ENCODE peak calls at places on chromosome 9, in five cellular contexts. One of them, this sample, is unnamed.

GRCh38 chr9:107888773-107889227 is 399.2 kb upstream of the KLF4 start:
- DNase-seq in activated CD8-positive, alpha-beta T cell treated with anti-CD3 and anti-CD28 coated beads for 36 hours: no peak
- DNase-seq in mesothelial cell of epicardium: no peak
- DNase-seq in gastrocnemius medialis: no peak
- DNase-seq in ovary: no peak
- DNase-seq in this sample: peak

GRCh38 chr9:129873563-129873962 is 38.3 kb downstream of the USP20 start:
- DNase-seq in activated CD8-positive, alpha-beta T cell treated with anti-CD3 and anti-CD28 coated beads for 36 hours: no peak
- DNase-seq in mesothelial cell of epicardium: no peak
- DNase-seq in gastrocnemius medialis: no peak
- DNase-seq in ovary: no peak
- DNase-seq in this sample: no peak

GRCh38 chr9:105693435-105694275 is 686 bp upstream of the TMEM38B start:
- DNase-seq in ovary: no peak
- DNase-seq in mesothelial cell of epicardium: no peak
- DNase-seq in activated CD8-positive, alpha-beta T cell treated with anti-CD3 and anti-CD28 coated beads for 36 hours: peak
- DNase-seq in gastrocnemius medialis: no peak
- DNase-seq in this sample: no peak

GRCh38 chr9:16870606-16871357 is at the start of gene BNC2:
- DNase-seq in gastrocnemius medialis: no peak
- DNase-seq in activated CD8-positive, alpha-beta T cell treated with anti-CD3 and anti-CD28 coated beads for 36 hours: no peak
- DNase-seq in mesothelial cell of epicardium: peak
- DNase-seq in ovary: peak
- DNase-seq in this sample: peak

GRCh38 chr9:133463234-133463863 is 3.6 kb downstream of the CACFD1 start:
- DNase-seq in ovary: no peak
- DNase-seq in gastrocnemius medialis: no peak
- DNase-seq in mesothelial cell of epicardium: no peak
- DNase-seq in activated CD8-positive, alpha-beta T cell treated with anti-CD3 and anti-CD28 coated beads for 36 hours: no peak
- DNase-seq in this sample: no peak

GRCh38 chr9:76403352-76403751 is 9.1 kb upstream of the RFK start:
- DNase-seq in mesothelial cell of epicardium: no peak
- DNase-seq in gastrocnemius medialis: no peak
- DNase-seq in activated CD8-positive, alpha-beta T cell treated with anti-CD3 and anti-CD28 coated beads for 36 hours: peak
- DNase-seq in ovary: no peak
- DNase-seq in this sample: peak

GRCh38 chr9:91557352-91557751 is 133.7 kb upstream of the NFIL3 start:
- DNase-seq in ovary: no peak
- DNase-seq in mesothelial cell of epicardium: no peak
- DNase-seq in activated CD8-positive, alpha-beta T cell treated with anti-CD3 and anti-CD28 coated beads for 36 hours: no peak
- DNase-seq in gastrocnemius medialis: no peak
- DNase-seq in this sample: no peak

GRCh38 chr9:35907732-35908483 is 1.4 kb upstream of the SPAAR start:
- DNase-seq in gastrocnemius medialis: peak
- DNase-seq in ovary: peak
- DNase-seq in activated CD8-positive, alpha-beta T cell treated with anti-CD3 and anti-CD28 coated beads for 36 hours: no peak
- DNase-seq in mesothelial cell of epicardium: no peak
- DNase-seq in this sample: peak

GRCh38 chr9:7963026-7963425 is 163.4 kb upstream of the DMAC1 start:
- DNase-seq in ovary: no peak
- DNase-seq in activated CD8-positive, alpha-beta T cell treated with anti-CD3 and anti-CD28 coated beads for 36 hours: no peak
- DNase-seq in gastrocnemius medialis: no peak
- DNase-seq in mesothelial cell of epicardium: no peak
- DNase-seq in this sample: peak

GRCh38 chr9:101995231-101995630 is 256.8 kb upstream of the GRIN3A start:
- DNase-seq in mesothelial cell of epicardium: no peak
- DNase-seq in activated CD8-positive, alpha-beta T cell treated with anti-CD3 and anti-CD28 coated beads for 36 hours: no peak
- DNase-seq in ovary: no peak
- DNase-seq in gastrocnemius medialis: no peak
- DNase-seq in this sample: no peak

GRCh38 chr9:6944093-6944551 is 186.3 kb downstream of the KDM4C start:
- DNase-seq in gastrocnemius medialis: no peak
- DNase-seq in mesothelial cell of epicardium: no peak
- DNase-seq in ovary: no peak
- DNase-seq in activated CD8-positive, alpha-beta T cell treated with anti-CD3 and anti-CD28 coated beads for 36 hours: no peak
- DNase-seq in this sample: peak

GRCh38 chr9:19994296-19994695 is 205.5 kb upstream of the SLC24A2 start:
- DNase-seq in ovary: no peak
- DNase-seq in mesothelial cell of epicardium: no peak
- DNase-seq in gastrocnemius medialis: no peak
- DNase-seq in activated CD8-positive, alpha-beta T cell treated with anti-CD3 and anti-CD28 coated beads for 36 hours: no peak
- DNase-seq in this sample: no peak

GRCh38 chr9:89593776-89594427 is 10.9 kb upstream of the GADD45G start:
- DNase-seq in gastrocnemius medialis: no peak
- DNase-seq in ovary: no peak
- DNase-seq in mesothelial cell of epicardium: no peak
- DNase-seq in activated CD8-positive, alpha-beta T cell treated with anti-CD3 and anti-CD28 coated beads for 36 hours: peak
- DNase-seq in this sample: peak

GRCh38 chr9:89817186-89817960 is 212.6 kb downstream of the GADD45G start:
- DNase-seq in gastrocnemius medialis: no peak
- DNase-seq in activated CD8-positive, alpha-beta T cell treated with anti-CD3 and anti-CD28 coated beads for 36 hours: no peak
- DNase-seq in mesothelial cell of epicardium: no peak
- DNase-seq in ovary: peak
- DNase-seq in this sample: no peak

GRCh38 chr9:22119537-22120167 is 110.5 kb upstream of the CDKN2B start:
- DNase-seq in activated CD8-positive, alpha-beta T cell treated with anti-CD3 and anti-CD28 coated beads for 36 hours: peak
- DNase-seq in mesothelial cell of epicardium: no peak
- DNase-seq in gastrocnemius medialis: no peak
- DNase-seq in ovary: no peak
- DNase-seq in this sample: peak

GRCh38 chr9:88235615-88236014 is 97.3 kb upstream of the SPATA31C2 start:
- DNase-seq in mesothelial cell of epicardium: no peak
- DNase-seq in activated CD8-positive, alpha-beta T cell treated with anti-CD3 and anti-CD28 coated beads for 36 hours: no peak
- DNase-seq in ovary: no peak
- DNase-seq in gastrocnemius medialis: no peak
- DNase-seq in this sample: peak

GRCh38 chr9:87498046-87498815 is 564 bp downstream of the DAPK1 start:
- DNase-seq in activated CD8-positive, alpha-beta T cell treated with anti-CD3 and anti-CD28 coated beads for 36 hours: no peak
- DNase-seq in gastrocnemius medialis: no peak
- DNase-seq in mesothelial cell of epicardium: peak
- DNase-seq in ovary: peak
- DNase-seq in this sample: peak

GRCh38 chr9:34579097-34579818 is 10.3 kb downstream of the CNTFR start:
- DNase-seq in ovary: no peak
- DNase-seq in mesothelial cell of epicardium: no peak
- DNase-seq in activated CD8-positive, alpha-beta T cell treated with anti-CD3 and anti-CD28 coated beads for 36 hours: no peak
- DNase-seq in gastrocnemius medialis: no peak
- DNase-seq in this sample: no peak

GRCh38 chr9:104580562-104580961 is 11.6 kb downstream of the OR13C8 start:
- DNase-seq in ovary: no peak
- DNase-seq in mesothelial cell of epicardium: no peak
- DNase-seq in activated CD8-positive, alpha-beta T cell treated with anti-CD3 and anti-CD28 coated beads for 36 hours: no peak
- DNase-seq in gastrocnemius medialis: no peak
- DNase-seq in this sample: no peak

GRCh38 chr9:112050544-112051475 is 124.3 kb downstream of the SUSD1 start:
- DNase-seq in mesothelial cell of epicardium: no peak
- DNase-seq in ovary: no peak
- DNase-seq in activated CD8-positive, alpha-beta T cell treated with anti-CD3 and anti-CD28 coated beads for 36 hours: no peak
- DNase-seq in gastrocnemius medialis: no peak
- DNase-seq in this sample: peak

GRCh38 chr9:19630762-19631161 is 158.1 kb downstream of the SLC24A2 start:
- DNase-seq in gastrocnemius medialis: no peak
- DNase-seq in activated CD8-positive, alpha-beta T cell treated with anti-CD3 and anti-CD28 coated beads for 36 hours: no peak
- DNase-seq in ovary: no peak
- DNase-seq in mesothelial cell of epicardium: no peak
- DNase-seq in this sample: no peak

GRCh38 chr9:120490888-120491595 is 88.9 kb downstream of the CDK5RAP2 start:
- DNase-seq in mesothelial cell of epicardium: no peak
- DNase-seq in ovary: no peak
- DNase-seq in gastrocnemius medialis: no peak
- DNase-seq in activated CD8-positive, alpha-beta T cell treated with anti-CD3 and anti-CD28 coated beads for 36 hours: no peak
- DNase-seq in this sample: no peak

GRCh38 chr9:25029724-25030123 is 484.0 kb upstream of the IZUMO3 start:
- DNase-seq in mesothelial cell of epicardium: no peak
- DNase-seq in activated CD8-positive, alpha-beta T cell treated with anti-CD3 and anti-CD28 coated beads for 36 hours: no peak
- DNase-seq in ovary: no peak
- DNase-seq in gastrocnemius medialis: no peak
- DNase-seq in this sample: no peak

GRCh38 chr9:36163049-36163839 is 5.9 kb upstream of the CCIN start:
- DNase-seq in ovary: peak
- DNase-seq in gastrocnemius medialis: no peak
- DNase-seq in activated CD8-positive, alpha-beta T cell treated with anti-CD3 and anti-CD28 coated beads for 36 hours: no peak
- DNase-seq in mesothelial cell of epicardium: peak
- DNase-seq in this sample: peak

GRCh38 chr9:104503963-104504362 is at the start of gene OR13F1:
- DNase-seq in gastrocnemius medialis: no peak
- DNase-seq in mesothelial cell of epicardium: no peak
- DNase-seq in ovary: no peak
- DNase-seq in activated CD8-positive, alpha-beta T cell treated with anti-CD3 and anti-CD28 coated beads for 36 hours: no peak
- DNase-seq in this sample: no peak

GRCh38 chr9:131762356-131762932 is 22.6 kb upstream of the RAPGEF1 start:
- DNase-seq in gastrocnemius medialis: peak
- DNase-seq in activated CD8-positive, alpha-beta T cell treated with anti-CD3 and anti-CD28 coated beads for 36 hours: peak
- DNase-seq in ovary: peak
- DNase-seq in mesothelial cell of epicardium: peak
- DNase-seq in this sample: peak

GRCh38 chr9:107286057-107286456 is 3.0 kb downstream of the RAD23B start:
- DNase-seq in activated CD8-positive, alpha-beta T cell treated with anti-CD3 and anti-CD28 coated beads for 36 hours: no peak
- DNase-seq in mesothelial cell of epicardium: no peak
- DNase-seq in ovary: no peak
- DNase-seq in gastrocnemius medialis: no peak
- DNase-seq in this sample: peak

GRCh38 chr9:125039544-125039943 is 98.7 kb upstream of the GOLGA1 start:
- DNase-seq in gastrocnemius medialis: no peak
- DNase-seq in mesothelial cell of epicardium: no peak
- DNase-seq in activated CD8-positive, alpha-beta T cell treated with anti-CD3 and anti-CD28 coated beads for 36 hours: no peak
- DNase-seq in ovary: no peak
- DNase-seq in this sample: no peak

GRCh38 chr9:34552606-34552981 is 29.8 kb upstream of the ENHO start:
- DNase-seq in mesothelial cell of epicardium: no peak
- DNase-seq in activated CD8-positive, alpha-beta T cell treated with anti-CD3 and anti-CD28 coated beads for 36 hours: no peak
- DNase-seq in gastrocnemius medialis: no peak
- DNase-seq in ovary: no peak
- DNase-seq in this sample: no peak

GRCh38 chr9:22913518-22913917 is 466.9 kb downstream of the DMRTA1 start:
- DNase-seq in gastrocnemius medialis: no peak
- DNase-seq in ovary: no peak
- DNase-seq in mesothelial cell of epicardium: no peak
- DNase-seq in activated CD8-positive, alpha-beta T cell treated with anti-CD3 and anti-CD28 coated beads for 36 hours: no peak
- DNase-seq in this sample: no peak

GRCh38 chr9:134666208-134666607 is 24.6 kb downstream of the COL5A1 start:
- DNase-seq in ovary: peak
- DNase-seq in gastrocnemius medialis: no peak
- DNase-seq in mesothelial cell of epicardium: no peak
- DNase-seq in activated CD8-positive, alpha-beta T cell treated with anti-CD3 and anti-CD28 coated beads for 36 hours: no peak
- DNase-seq in this sample: no peak

DNA sequence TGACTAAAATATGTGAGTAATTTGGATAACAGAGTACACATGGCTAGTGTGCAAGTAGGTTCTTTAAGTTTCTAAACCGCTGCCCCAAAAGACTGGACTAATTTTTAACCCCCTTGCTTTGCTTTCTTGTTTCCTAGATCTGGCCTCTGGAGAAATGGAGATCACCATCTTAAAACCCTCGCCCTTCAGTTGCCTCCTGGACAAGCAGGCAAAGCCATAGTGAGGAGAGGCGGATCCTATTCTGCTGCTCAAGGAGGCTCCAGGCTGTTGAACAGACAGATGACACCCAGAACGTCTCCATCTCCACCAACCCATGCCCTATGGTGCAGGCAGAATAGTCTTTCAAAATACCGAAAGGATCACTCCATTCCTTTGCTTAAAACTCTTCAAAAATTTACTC is 28.6 kb upstream of the ALDH1A1 start:
- DNase-seq in gastrocnemius medialis: no peak
- DNase-seq in ovary: no peak
- DNase-seq in activated CD8-positive, alpha-beta T cell treated with anti-CD3 and anti-CD28 coated beads for 36 hours: no peak
- DNase-seq in mesothelial cell of epicardium: no peak
- DNase-seq in this sample: no peak
- TF ChIP-seq CTCF in gastrocnemius medialis: no peak
- TF ChIP-seq CTCF in ovary: no peak
- TF ChIP-seq CTCF in activated CD8-positive, alpha-beta T cell treated with anti-CD3 and anti-CD28 coated beads for 36 hours: no peak
- TF ChIP-seq CTCF in mesothelial cell of epicardium: no peak
- TF ChIP-seq CTCF in this sample: no peak

DNA sequence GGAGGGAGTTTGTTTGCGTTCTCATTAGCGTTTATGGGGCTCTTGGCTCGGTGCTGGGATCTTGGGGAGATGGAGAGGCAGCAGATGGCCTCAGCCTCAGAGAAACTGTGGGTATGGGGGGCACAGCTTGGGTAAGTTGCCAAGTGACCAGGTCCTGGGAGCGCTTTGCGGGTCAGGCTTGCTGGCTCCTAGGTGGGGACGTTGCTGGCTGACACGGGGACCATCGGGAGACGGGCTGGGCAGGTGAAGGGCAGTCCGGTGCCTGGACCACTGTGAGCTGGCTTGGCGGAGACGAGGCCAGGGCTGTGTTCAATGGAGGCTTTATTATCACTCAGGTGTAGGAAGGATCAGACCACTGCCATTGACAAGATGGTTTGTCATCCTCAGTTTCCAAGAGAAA is 30.0 kb downstream of the FGD3 start:
- DNase-seq in ovary: no peak
- DNase-seq in mesothelial cell of epicardium: no peak
- DNase-seq in activated CD8-positive, alpha-beta T cell treated with anti-CD3 and anti-CD28 coated beads for 36 hours: no peak
- DNase-seq in gastrocnemius medialis: no peak
- DNase-seq in this sample: no peak
- TF ChIP-seq CTCF in ovary: no peak
- TF ChIP-seq CTCF in mesothelial cell of epicardium: no peak
- TF ChIP-seq CTCF in activated CD8-positive, alpha-beta T cell treated with anti-CD3 and anti-CD28 coated beads for 36 hours: no peak
- TF ChIP-seq CTCF in gastrocnemius medialis: no peak
- TF ChIP-seq CTCF in this sample: no peak

DNA sequence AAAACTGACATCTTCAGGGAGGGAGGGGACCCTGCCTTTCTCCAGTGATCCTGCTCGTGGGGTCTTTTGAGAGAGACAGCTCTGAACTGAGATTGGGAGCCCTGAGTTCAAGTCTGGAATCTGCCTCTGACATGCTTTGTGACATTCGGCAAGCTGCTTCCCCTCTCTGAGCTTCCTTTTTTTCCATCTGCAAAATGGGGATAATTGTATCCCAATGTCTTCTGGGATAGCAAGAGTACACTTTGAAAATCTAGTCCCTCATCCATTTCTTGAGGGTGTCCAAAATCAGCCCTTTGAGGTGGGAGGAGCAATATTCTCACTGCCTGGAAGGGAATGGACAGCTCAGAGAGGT is 186.3 kb downstream of the RGS3 start:
- DNase-seq in activated CD8-positive, alpha-beta T cell treated with anti-CD3 and anti-CD28 coated beads for 36 hours: no peak
- DNase-seq in gastrocnemius medialis: no peak
- DNase-seq in ovary: no peak
- DNase-seq in mesothelial cell of epicardium: no peak
- DNase-seq in this sample: no peak
- TF ChIP-seq CTCF in activated CD8-positive, alpha-beta T cell treated with anti-CD3 and anti-CD28 coated beads for 36 hours: no peak
- TF ChIP-seq CTCF in gastrocnemius medialis: no peak
- TF ChIP-seq CTCF in ovary: no peak
- TF ChIP-seq CTCF in mesothelial cell of epicardium: no peak
- TF ChIP-seq CTCF in this sample: no peak

GRCh38 chr9:126658964-126659555 is 45.3 kb downstream of the LMX1B start:
- DNase-seq in activated CD8-positive, alpha-beta T cell treated with anti-CD3 and anti-CD28 coated beads for 36 hours: no peak
- DNase-seq in mesothelial cell of epicardium: no peak
- DNase-seq in gastrocnemius medialis: no peak
- DNase-seq in ovary: no peak
- DNase-seq in this sample: no peak
- TF ChIP-seq CTCF in activated CD8-positive, alpha-beta T cell treated with anti-CD3 and anti-CD28 coated beads for 36 hours: no peak
- TF ChIP-seq CTCF in mesothelial cell of epicardium: no peak
- TF ChIP-seq CTCF in gastrocnemius medialis: no peak
- TF ChIP-seq CTCF in ovary: no peak
- TF ChIP-seq CTCF in this sample: no peak

This sample was measured in fibroblast of the aortic adventitia.